ENCODE peak calls at places on chromosomes 6 and 20, in eight cellular contexts. C, X, O, Q, E, I, G and S are unnamed samples.

GRCh38 chr6:26125015-26125690 is 37.9 kb downstream of the HFE start:
- DNase-seq in C (peak), X (peak), O (no peak), Q (peak), E (no peak), I (no peak), G (no peak), S (no peak)

GRCh38 chr6:32154514-32155161 is 697 bp downstream of the PPT2 start:
- DNase-seq in C (peak), X (peak), O (peak), Q (peak), E (peak), I (peak), G (peak), S (peak)

GRCh38 chr6:119350202-119351004 is 842 bp upstream of the MAN1A1 start:
- DNase-seq in C (peak), X (no peak), O (peak), Q (peak), E (peak), I (no peak), G (no peak), S (peak)

GRCh38 chr6:56766806-56767178 is 124.1 kb upstream of the DST start:
- DNase-seq in C (peak), X (no peak), O (peak), Q (no peak), E (peak), I (no peak), G (no peak), S (peak)

GRCh38 chr6:169144356-169144755 is 109.3 kb downstream of the THBS2 start:
- DNase-seq in C (no peak), X (no peak), O (no peak), Q (no peak), E (no peak), I (no peak), G (no peak), S (no peak)

GRCh38 chr20:31674895-31675827 is 37.4 kb downstream of the COX4I2 start:
- DNase-seq in C (peak), X (peak), O (no peak), Q (peak), E (peak), I (no peak), G (no peak), S (peak)

GRCh38 chr6:157196391-157196790 is 126.9 kb downstream of the TMEM242 start:
- DNase-seq in C (no peak), X (no peak), O (no peak), Q (no peak), E (no peak), I (no peak), G (no peak), S (no peak)

GRCh38 chr6:99589290-99589672 is 17.4 kb upstream of the PRDM13 start:
- DNase-seq in C (no peak), X (peak), O (peak), Q (no peak), E (no peak), I (no peak), G (peak), S (peak)

GRCh38 chr6:17986656-17987575 is 519 bp downstream of the KIF13A start:
- DNase-seq in C (peak), X (peak), O (peak), Q (peak), E (peak), I (peak), G (peak), S (peak)

GRCh38 chr6:160135922-160136655 is 14.5 kb downstream of the SLC22A1 start:
- DNase-seq in C (no peak), X (no peak), O (no peak), Q (no peak), E (no peak), I (no peak), G (no peak), S (peak)

GRCh38 chr20:6784767-6785166 is 17.3 kb downstream of the BMP2 start:
- DNase-seq in C (no peak), X (no peak), O (no peak), Q (no peak), E (no peak), I (no peak), G (no peak), S (no peak)

GRCh38 chr6:74554041-74554440 is 651.8 kb downstream of the COL12A1 start:
- DNase-seq in C (no peak), X (no peak), O (no peak), Q (no peak), E (no peak), I (no peak), G (no peak), S (no peak)

GRCh38 chr6:166313255-166314070 is 5.3 kb upstream of the PRR18 start:
- DNase-seq in C (peak), X (peak), O (peak), Q (peak), E (peak), I (peak), G (peak), S (peak)

GRCh38 chr20:433300-433975 is 25.3 kb downstream of the RBCK1 start:
- DNase-seq in C (peak), X (peak), O (peak), Q (no peak), E (no peak), I (no peak), G (no peak), S (peak)

GRCh38 chr6:13267142-13267621 is 61.2 kb downstream of the TBC1D7 start:
- DNase-seq in C (peak), X (no peak), O (no peak), Q (peak), E (peak), I (no peak), G (no peak), S (no peak)

GRCh38 chr6:69005194-69005593 is 370.1 kb downstream of the ADGRB3 start:
- DNase-seq in C (no peak), X (no peak), O (no peak), Q (no peak), E (peak), I (no peak), G (no peak), S (no peak)

GRCh38 chr6:22886881-22887581 is 317.7 kb downstream of the HDGFL1 start:
- DNase-seq in C (peak), X (no peak), O (no peak), Q (no peak), E (peak), I (no peak), G (no peak), S (no peak)

GRCh38 chr6:160494576-160494975 is 146.4 kb downstream of the SLC22A3 start:
- DNase-seq in C (no peak), X (no peak), O (no peak), Q (no peak), E (peak), I (no peak), G (no peak), S (no peak)

GRCh38 chr6:131013495-131013894 is 49.5 kb downstream of the EPB41L2 start:
- DNase-seq in C (no peak), X (no peak), O (no peak), Q (peak), E (peak), I (no peak), G (no peak), S (no peak)

GRCh38 chr6:13526718-13527668 is 39.6 kb upstream of the GFOD1 start:
- DNase-seq in C (peak), X (peak), O (no peak), Q (peak), E (no peak), I (no peak), G (no peak), S (peak)

GRCh38 chr6:25026723-25027122 is 91.0 kb upstream of the RIPOR2 start:
- DNase-seq in C (peak), X (no peak), O (no peak), Q (no peak), E (no peak), I (no peak), G (no peak), S (no peak)

GRCh38 chr6:85620308-85620707 is 22.4 kb downstream of the SYNCRIP start:
- DNase-seq in C (no peak), X (no peak), O (no peak), Q (no peak), E (no peak), I (no peak), G (no peak), S (no peak)

GRCh38 chr6:34514593-34515472 is 41.3 kb downstream of the SPDEF start:
- DNase-seq in C (no peak), X (no peak), O (no peak), Q (no peak), E (peak), I (peak), G (peak), S (no peak)
- TF ChIP-seq CTCF in C (no peak), X (no peak), O (no peak), Q (no peak), E (no peak), I (no peak), G (no peak), S (no peak)

DNA sequence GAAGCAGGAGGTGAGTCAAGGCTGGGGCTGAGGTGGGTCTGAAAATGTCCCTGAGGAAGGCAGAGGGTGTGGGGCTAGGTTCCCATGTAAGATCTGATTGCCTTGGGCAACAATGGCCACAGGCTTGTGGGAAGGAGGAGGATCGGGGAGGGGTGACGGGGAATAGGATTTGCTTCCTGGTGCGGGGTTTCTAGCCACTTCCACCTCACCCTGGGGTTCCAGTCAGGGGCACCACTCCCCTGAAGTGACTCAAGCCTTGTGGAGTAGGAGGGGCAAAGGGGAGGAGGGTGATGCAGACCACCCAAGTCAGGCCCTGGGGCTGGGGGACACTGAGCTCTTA is 12.2 kb upstream of the SPDEF start:
- DNase-seq in C (peak), X (no peak), O (no peak), Q (peak), E (no peak), I (no peak), G (no peak), S (no peak)
- TF ChIP-seq CTCF in C (no peak), X (no peak), O (no peak), Q (no peak), E (no peak), I (no peak), G (no peak), S (no peak)

DNA sequence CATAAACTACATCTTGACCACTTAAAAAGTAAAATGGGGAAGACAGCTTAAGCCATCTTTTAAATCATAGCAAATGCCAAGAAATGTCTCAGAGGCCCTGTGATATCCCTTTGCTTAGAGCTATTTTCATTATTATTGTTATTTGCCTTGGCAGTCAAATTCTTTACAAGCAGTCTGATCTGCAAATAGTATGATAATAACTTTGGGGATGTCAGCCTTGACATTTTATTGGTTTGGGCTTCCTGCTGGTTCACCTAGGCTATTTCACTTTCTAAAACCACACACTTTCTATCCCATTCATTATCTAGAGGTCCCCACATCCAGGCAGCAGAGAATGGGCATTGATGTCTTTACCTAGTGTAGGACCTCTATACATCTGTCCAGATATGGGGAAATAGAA is 125.1 kb downstream of the PDE7B start:
- DNase-seq in C (no peak), X (no peak), O (no peak), Q (no peak), E (no peak), I (no peak), G (no peak), S (no peak)
- TF ChIP-seq CTCF in C (no peak), X (no peak), O (no peak), Q (no peak), E (no peak), I (no peak), G (no peak), S (no peak)

DNA sequence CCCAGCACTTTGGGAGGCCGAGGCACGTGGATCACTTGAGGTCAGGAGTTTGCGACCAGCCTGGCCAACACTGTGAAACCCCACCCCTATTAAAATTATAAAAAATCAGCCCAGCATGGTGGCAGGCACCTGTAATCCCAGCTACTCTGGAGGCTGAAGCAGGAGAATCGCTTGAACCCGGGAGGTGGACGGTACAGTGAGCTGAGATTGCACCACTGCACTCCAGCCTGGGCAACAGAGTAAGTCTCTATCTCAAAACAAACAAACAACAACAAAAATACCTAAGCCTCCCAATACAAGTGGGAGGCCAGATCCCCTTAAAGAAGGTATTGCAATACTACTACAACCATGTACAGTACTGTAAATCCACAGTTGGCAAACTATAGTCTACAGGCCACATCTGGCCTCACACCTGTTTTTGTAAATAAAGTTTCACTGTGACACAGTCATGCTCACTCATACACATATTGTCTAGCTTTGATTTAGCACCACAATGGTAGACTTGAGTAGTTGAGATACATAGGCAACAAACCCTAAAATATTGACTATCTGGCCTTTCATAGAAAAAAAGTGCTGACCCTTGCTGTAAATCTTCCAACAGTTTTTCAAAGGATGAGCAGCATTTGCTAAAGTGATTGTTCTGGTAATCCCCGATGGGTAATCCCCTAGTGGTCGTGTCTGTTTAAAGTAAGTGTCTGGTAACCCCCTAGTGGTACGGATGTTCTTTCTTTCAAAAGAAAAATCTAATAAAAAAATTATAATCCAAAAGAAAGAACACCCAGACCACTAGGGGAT is 202.0 kb downstream of the RNGTT start:
- DNase-seq in C (no peak), X (no peak), O (peak), Q (no peak), E (no peak), I (no peak), G (no peak), S (peak)
- TF ChIP-seq CTCF in C (no peak), X (no peak), O (peak), Q (no peak), E (no peak), I (no peak), G (no peak), S (peak)

GRCh38 chr20:41387433-41387832 is 20.8 kb upstream of the EMILIN3 start:
- DNase-seq in C (no peak), X (no peak), O (no peak), Q (no peak), E (no peak), I (no peak), G (peak), S (no peak)
- TF ChIP-seq CTCF in C (no peak), X (no peak), O (no peak), Q (no peak), E (peak), I (no peak), G (no peak), S (no peak)

GRCh38 chr6:105978113-105978512 is 108.0 kb upstream of the PRDM1 start:
- DNase-seq in C (no peak), X (no peak), O (no peak), Q (no peak), E (no peak), I (no peak), G (no peak), S (no peak)
- TF ChIP-seq CTCF in C (no peak), X (no peak), O (no peak), Q (no peak), E (no peak), I (no peak), G (no peak), S (no peak)

DNA sequence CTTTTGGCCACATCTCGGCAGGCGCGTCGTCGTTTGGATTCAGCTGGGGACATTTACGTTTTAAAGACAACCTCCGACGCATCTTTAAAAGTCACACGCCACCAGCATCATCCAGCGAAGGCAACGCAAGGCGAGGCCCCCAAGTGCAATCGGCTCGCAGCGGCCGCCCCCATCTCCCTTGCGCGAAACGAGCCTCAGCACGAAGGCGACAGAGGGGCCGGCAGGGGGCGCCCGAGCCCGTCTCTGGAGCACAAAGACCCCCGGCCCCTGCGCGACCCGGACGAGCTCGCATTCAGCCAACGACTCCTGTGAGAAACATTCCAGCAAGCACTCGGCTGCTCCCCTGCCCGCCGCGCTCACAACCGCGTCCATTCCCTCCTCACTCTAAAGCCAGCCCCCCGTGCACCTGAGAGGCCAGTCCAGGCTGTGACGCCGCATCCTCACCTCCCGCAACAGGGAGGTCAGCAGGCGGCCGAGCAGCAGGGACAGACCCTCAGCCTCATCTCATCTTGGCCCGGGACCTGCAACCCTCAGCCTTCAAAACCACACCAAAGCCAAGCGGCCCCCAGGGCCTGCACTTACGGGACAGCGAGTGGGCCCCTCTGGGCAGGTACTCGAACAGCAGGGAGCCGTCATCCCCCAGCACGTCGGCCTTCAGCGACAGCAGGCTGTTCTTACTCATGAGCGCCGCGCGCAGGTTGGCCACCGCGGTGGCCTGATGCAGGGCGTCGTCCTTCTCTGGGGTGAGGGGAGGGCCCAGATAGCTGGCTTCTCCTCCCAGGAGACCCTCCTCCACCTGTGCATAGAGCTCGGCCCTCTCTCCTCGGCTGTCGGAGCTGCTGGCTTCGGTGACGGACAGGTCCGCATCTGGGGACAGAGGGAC is 35.8 kb downstream of the SLC2A4RG start:
- DNase-seq in C (no peak), X (no peak), O (no peak), Q (no peak), E (peak), I (peak), G (peak), S (no peak)
- TF ChIP-seq CTCF in C (peak), X (peak), O (no peak), Q (no peak), E (peak), I (peak), G (peak), S (peak)

GRCh38 chr6:3152689-3153088 is 4.7 kb downstream of the TUBB2A start:
- DNase-seq in C (no peak), X (no peak), O (no peak), Q (no peak), E (no peak), I (no peak), G (no peak), S (no peak)

GRCh38 chr6:3151705-3152104 is 5.6 kb downstream of the TUBB2A start:
- DNase-seq in C (no peak), X (no peak), O (no peak), Q (no peak), E (no peak), I (no peak), G (no peak), S (no peak)

GRCh38 chr6:3144571-3144970 is 12.8 kb downstream of the TUBB2A start:
- DNase-seq in C (no peak), X (no peak), O (no peak), Q (no peak), E (no peak), I (no peak), G (no peak), S (no peak)

DNA sequence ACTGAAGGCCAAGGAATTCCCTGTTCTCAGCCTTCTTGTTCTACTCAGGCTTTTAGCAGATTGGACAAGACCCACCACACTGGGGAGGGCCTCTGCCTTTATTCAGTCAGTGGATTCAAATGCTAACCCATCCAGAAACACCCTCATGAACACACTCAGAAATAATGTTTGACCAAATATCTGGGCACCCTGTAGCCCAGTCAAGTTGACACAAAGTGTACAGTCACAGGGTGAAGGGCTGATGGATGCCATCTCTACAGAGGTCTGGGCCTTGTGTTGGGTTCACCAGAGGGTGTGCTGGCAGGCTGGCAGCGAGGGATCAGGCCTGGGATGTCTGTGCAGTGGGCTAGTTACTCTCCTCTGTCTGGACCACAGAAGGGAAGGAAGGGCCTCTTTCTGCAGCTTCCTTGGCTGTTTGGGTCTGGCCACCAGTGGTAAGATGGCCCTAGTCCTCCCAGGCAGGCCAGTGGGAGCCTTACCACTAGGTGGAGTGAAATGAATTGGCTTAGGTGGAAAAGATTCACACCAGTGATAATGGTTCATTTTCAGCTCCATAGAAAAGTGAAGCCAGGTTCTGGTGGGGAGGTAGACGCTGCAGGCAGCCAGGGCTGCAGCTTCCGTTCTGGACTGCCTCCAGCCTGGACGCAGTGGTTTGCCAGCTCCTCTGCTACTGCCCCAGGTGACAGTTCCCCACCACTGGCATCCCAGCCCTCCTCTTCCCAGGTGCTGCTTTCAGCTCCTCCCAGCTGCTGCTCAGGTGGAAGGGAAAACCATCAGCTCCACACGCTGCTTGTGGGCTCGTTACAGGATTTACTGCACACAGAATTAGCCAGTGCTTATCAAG is 9.2 kb downstream of the TUBB2A start:
- DNase-seq in C (no peak), X (no peak), O (no peak), Q (no peak), E (no peak), I (no peak), G (no peak), S (no peak)
- TF ChIP-seq CTCF in C (no peak), X (no peak), O (no peak), Q (no peak), E (no peak), I (no peak), G (no peak), S (no peak)

DNA sequence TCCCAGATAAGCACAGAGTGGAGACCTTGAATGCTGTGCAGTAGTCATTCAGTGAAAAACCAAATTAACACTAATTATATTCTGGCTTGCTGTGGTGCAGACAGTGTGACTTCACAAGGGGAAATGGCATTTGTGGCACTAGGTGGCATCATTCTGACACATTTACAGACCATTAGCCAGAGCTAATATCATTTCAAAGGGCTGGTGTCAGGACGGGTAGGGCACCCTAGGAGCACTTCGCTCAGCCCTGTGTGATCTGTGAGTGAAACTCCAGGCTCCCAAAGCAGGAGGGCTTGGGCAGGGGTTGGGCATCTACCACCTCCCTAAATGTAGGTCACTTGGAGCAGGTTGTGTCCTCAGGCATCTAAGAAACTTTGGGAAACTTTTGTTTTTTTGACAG is 555.8 kb downstream of the PKHD1 start:
- DNase-seq in C (no peak), X (no peak), O (no peak), Q (peak), E (no peak), I (no peak), G (no peak), S (no peak)
- TF ChIP-seq CTCF in C (no peak), X (no peak), O (no peak), Q (no peak), E (no peak), I (no peak), G (no peak), S (no peak)